ENCODE peak calls at places on chromosomes 7 and 10, in five cellular contexts. Z, G, F, O and Q are unnamed samples.
A peak's percentile ranks its signal among the peaks of the same experiment; 100 is the strongest.

GRCh38 chr7:111196655-111197054 is 105.7 kb downstream of the LRRN3 start:
- DNase-seq in Z (no peak), G (no peak), F (no peak), O (no peak), Q (no peak)

GRCh38 chr10:119769886-119770285 is 44.0 kb downstream of the INPP5F start:
- DNase-seq in Z (no peak), G (no peak), F (no peak), O (no peak), Q (peak; percentile 64)

GRCh38 chr7:70177166-70177565 is 578.9 kb downstream of the AUTS2 start:
- DNase-seq in Z (no peak), G (no peak), F (no peak), O (no peak), Q (no peak)

GRCh38 chr10:110005716-110006115 is 2.1 kb upstream of the ADD3 start:
- DNase-seq in Z (no peak), G (no peak), F (peak; percentile 55), O (peak; percentile 48), Q (peak; percentile 24)

GRCh38 chr7:47045169-47045568 is 536.7 kb downstream of the TNS3 start:
- DNase-seq in Z (no peak), G (no peak), F (no peak), O (peak; percentile 15), Q (no peak)

GRCh38 chr10:86155034-86155656 is 211.4 kb downstream of the GRID1 start:
- DNase-seq in Z (no peak), G (no peak), F (no peak), O (no peak), Q (no peak)

GRCh38 chr10:86289577-86289868 is 77.1 kb downstream of the GRID1 start:
- DNase-seq in Z (peak; percentile 45), G (no peak), F (no peak), O (no peak), Q (no peak)

GRCh38 chr10:117621795-117622420 is 79.4 kb downstream of the EMX2 start:
- DNase-seq in Z (no peak), G (no peak), F (no peak), O (no peak), Q (no peak)

GRCh38 chr7:47511698-47512370 is 70.1 kb downstream of the TNS3 start:
- DNase-seq in Z (no peak), G (no peak), F (no peak), O (peak; percentile 47), Q (no peak)

GRCh38 chr10:131943021-131943814 is 38.5 kb downstream of the BNIP3 start:
- DNase-seq in Z (peak; percentile 66), G (no peak), F (peak; percentile 66), O (peak; percentile 74), Q (no peak)

GRCh38 chr10:101123815-101124617 is 7.1 kb upstream of the TLX1 start:
- DNase-seq in Z (no peak), G (no peak), F (no peak), O (no peak), Q (no peak)

GRCh38 chr10:35456175-35456574 is 119.9 kb downstream of the CCNY start:
- DNase-seq in Z (no peak), G (no peak), F (no peak), O (no peak), Q (no peak)

GRCh38 chr10:111281516-111281915 is 204.7 kb downstream of the ADRA2A start:
- DNase-seq in Z (peak; percentile 48), G (no peak), F (no peak), O (peak; percentile 30), Q (peak; percentile 13)

GRCh38 chr10:76711374-76711997 is 926.1 kb downstream of the KCNMA1 start:
- DNase-seq in Z (no peak), G (no peak), F (no peak), O (no peak), Q (no peak)

GRCh38 chr10:3853547-3853989 is 68.6 kb upstream of the KLF6 start:
- DNase-seq in Z (no peak), G (no peak), F (no peak), O (peak; percentile 67), Q (no peak)